ENCODE peak calls at places on chromosome 22, in four cellular contexts. One of them, this sample, is unnamed.

GRCh38 chr22:38272373-38273134 is at the start of gene TMEM184B:
- DNase-seq in IMR-90: peak
- DNase-seq in ascending aorta: peak
- DNase-seq in cardiac fibroblast: peak
- DNase-seq in this sample: peak

GRCh38 chr22:43411981-43412807 is at the start of gene MPPED1:
- DNase-seq in IMR-90: no peak
- DNase-seq in ascending aorta: no peak
- DNase-seq in cardiac fibroblast: no peak
- DNase-seq in this sample: no peak

GRCh38 chr22:50611341-50612060 is 10.9 kb downstream of the MAPK8IP2 start:
- DNase-seq in IMR-90: no peak
- DNase-seq in ascending aorta: no peak
- DNase-seq in cardiac fibroblast: no peak
- DNase-seq in this sample: no peak

GRCh38 chr22:42446151-42446550 is 13.9 kb upstream of the NFAM1 start:
- DNase-seq in IMR-90: no peak
- DNase-seq in ascending aorta: no peak
- DNase-seq in cardiac fibroblast: no peak
- DNase-seq in this sample: no peak

GRCh38 chr22:24441406-24442351 is 14.3 kb downstream of the ADORA2A start:
- DNase-seq in IMR-90: no peak
- DNase-seq in ascending aorta: no peak
- DNase-seq in cardiac fibroblast: no peak
- DNase-seq in this sample: no peak

GRCh38 chr22:44550666-44551491 is 52.8 kb upstream of the RTL6 start:
- DNase-seq in IMR-90: peak
- DNase-seq in ascending aorta: peak
- DNase-seq in cardiac fibroblast: peak
- DNase-seq in this sample: peak

GRCh38 chr22:38120359-38121110 is 10.1 kb upstream of the BAIAP2L2 start:
- DNase-seq in IMR-90: no peak
- DNase-seq in ascending aorta: no peak
- DNase-seq in cardiac fibroblast: no peak
- DNase-seq in this sample: no peak

GRCh38 chr22:47374273-47374771 is 611.9 kb downstream of the TBC1D22A start:
- DNase-seq in IMR-90: no peak
- DNase-seq in ascending aorta: peak
- DNase-seq in cardiac fibroblast: no peak
- DNase-seq in this sample: no peak

GRCh38 chr22:39773976-39774539 is 119.5 kb downstream of the ENTHD1 start:
- DNase-seq in IMR-90: peak
- DNase-seq in ascending aorta: no peak
- DNase-seq in cardiac fibroblast: no peak
- DNase-seq in this sample: no peak

GRCh38 chr22:49646876-49647275 is 180.8 kb downstream of the BRD1 start:
- DNase-seq in IMR-90: no peak
- DNase-seq in ascending aorta: no peak
- DNase-seq in cardiac fibroblast: no peak
- DNase-seq in this sample: no peak

GRCh38 chr22:23233746-23234408 is 53.6 kb downstream of the BCR start:
- DNase-seq in IMR-90: peak
- DNase-seq in ascending aorta: no peak
- DNase-seq in cardiac fibroblast: peak
- DNase-seq in this sample: peak

GRCh38 chr22:30332551-30332950 is 5.8 kb upstream of the TBC1D10A start:
- DNase-seq in IMR-90: no peak
- DNase-seq in ascending aorta: no peak
- DNase-seq in cardiac fibroblast: no peak
- DNase-seq in this sample: no peak

GRCh38 chr22:30877662-30878515 is 90.7 kb downstream of the MORC2 start:
- DNase-seq in IMR-90: no peak
- DNase-seq in ascending aorta: no peak
- DNase-seq in cardiac fibroblast: no peak
- DNase-seq in this sample: no peak

GRCh38 chr22:22044153-22044552 is 61.6 kb upstream of the TOP3B start:
- DNase-seq in IMR-90: no peak
- DNase-seq in ascending aorta: no peak
- DNase-seq in cardiac fibroblast: no peak
- DNase-seq in this sample: no peak

GRCh38 chr22:28883917-28884753 is 763 bp downstream of the ZNRF3 start:
- DNase-seq in IMR-90: peak
- DNase-seq in ascending aorta: peak
- DNase-seq in cardiac fibroblast: peak
- DNase-seq in this sample: peak

GRCh38 chr22:46180370-46181137 is 30.2 kb downstream of the PPARA start:
- DNase-seq in IMR-90: no peak
- DNase-seq in ascending aorta: peak
- DNase-seq in cardiac fibroblast: peak
- DNase-seq in this sample: no peak

GRCh38 chr22:39128508-39128907 is 24.0 kb downstream of the CBX7 start:
- DNase-seq in IMR-90: no peak
- DNase-seq in ascending aorta: no peak
- DNase-seq in cardiac fibroblast: no peak
- DNase-seq in this sample: no peak

GRCh38 chr22:38468761-38469305 is 937 bp downstream of the KDELR3 start:
- DNase-seq in IMR-90: no peak
- DNase-seq in ascending aorta: no peak
- DNase-seq in cardiac fibroblast: no peak
- DNase-seq in this sample: peak

GRCh38 chr22:41929158-41929896 is 2.7 kb upstream of the TNFRSF13C start:
- DNase-seq in IMR-90: no peak
- DNase-seq in ascending aorta: no peak
- DNase-seq in cardiac fibroblast: no peak
- DNase-seq in this sample: no peak

GRCh38 chr22:19887251-19887985 is 32.7 kb upstream of the GNB1L start:
- DNase-seq in IMR-90: no peak
- DNase-seq in ascending aorta: no peak
- DNase-seq in cardiac fibroblast: no peak
- DNase-seq in this sample: peak

GRCh38 chr22:25448435-25449051 is 115.9 kb upstream of the GRK3 start:
- DNase-seq in IMR-90: peak
- DNase-seq in ascending aorta: no peak
- DNase-seq in cardiac fibroblast: peak
- DNase-seq in this sample: no peak

GRCh38 chr22:27748355-27749168 is 53.0 kb downstream of the MN1 start:
- DNase-seq in IMR-90: peak
- DNase-seq in ascending aorta: peak
- DNase-seq in cardiac fibroblast: peak
- DNase-seq in this sample: peak

GRCh38 chr22:39184586-39185577 is 32.4 kb upstream of the CBX7 start:
- DNase-seq in IMR-90: no peak
- DNase-seq in ascending aorta: peak
- DNase-seq in cardiac fibroblast: peak
- DNase-seq in this sample: no peak

GRCh38 chr22:47233316-47234243 is 471.1 kb downstream of the TBC1D22A start:
- DNase-seq in IMR-90: no peak
- DNase-seq in ascending aorta: no peak
- DNase-seq in cardiac fibroblast: no peak
- DNase-seq in this sample: no peak

GRCh38 chr22:39242809-39243442 is 1.9 kb downstream of the PDGFB start:
- DNase-seq in IMR-90: no peak
- DNase-seq in ascending aorta: no peak
- DNase-seq in cardiac fibroblast: peak
- DNase-seq in this sample: no peak

GRCh38 chr22:23062616-23063538 is 7.4 kb upstream of the GNAZ start:
- DNase-seq in IMR-90: no peak
- DNase-seq in ascending aorta: peak
- DNase-seq in cardiac fibroblast: no peak
- DNase-seq in this sample: no peak

GRCh38 chr22:28976588-28976987 is 85.0 kb downstream of the C22orf31 start:
- DNase-seq in IMR-90: peak
- DNase-seq in ascending aorta: no peak
- DNase-seq in cardiac fibroblast: peak
- DNase-seq in this sample: no peak

GRCh38 chr22:43249789-43250188 is 62.9 kb upstream of the TTLL12 start:
- DNase-seq in IMR-90: no peak
- DNase-seq in ascending aorta: no peak
- DNase-seq in cardiac fibroblast: no peak
- DNase-seq in this sample: no peak

GRCh38 chr22:24521791-24522245 is 26.7 kb downstream of the UPB1 start:
- DNase-seq in IMR-90: peak
- DNase-seq in ascending aorta: no peak
- DNase-seq in cardiac fibroblast: peak
- DNase-seq in this sample: no peak

GRCh38 chr22:26471522-26471921 is 12.1 kb downstream of the HPS4 start:
- DNase-seq in IMR-90: peak
- DNase-seq in ascending aorta: no peak
- DNase-seq in cardiac fibroblast: peak
- DNase-seq in this sample: no peak

GRCh38 chr22:26466196-26466595 is 17.4 kb downstream of the HPS4 start:
- DNase-seq in IMR-90: no peak
- DNase-seq in ascending aorta: no peak
- DNase-seq in cardiac fibroblast: no peak
- DNase-seq in this sample: no peak

GRCh38 chr22:26474687-26475086 is 8.9 kb downstream of the HPS4 start:
- DNase-seq in IMR-90: no peak
- DNase-seq in ascending aorta: no peak
- DNase-seq in cardiac fibroblast: no peak
- DNase-seq in this sample: no peak

DNA sequence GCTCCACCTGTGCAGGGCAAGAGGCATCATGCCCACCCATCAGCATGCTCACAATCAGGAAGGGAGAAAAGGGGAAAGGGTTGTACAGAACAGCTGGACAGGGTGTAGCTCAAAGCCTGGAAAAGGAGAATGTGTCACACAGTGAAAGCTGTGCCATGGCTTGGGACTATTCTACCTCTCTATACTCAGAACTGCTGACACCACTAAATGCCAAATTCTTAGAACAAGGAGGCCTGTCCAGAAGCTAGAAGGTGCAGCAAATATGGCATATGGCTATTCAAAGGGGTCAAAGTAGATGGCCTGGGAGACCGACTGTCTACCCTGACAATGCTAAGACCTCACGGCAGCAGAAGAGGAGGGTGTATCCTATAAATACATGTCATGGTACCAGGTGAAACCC is 12.8 kb downstream of the HPS4 start:
- DNase-seq in IMR-90: no peak
- DNase-seq in ascending aorta: no peak
- DNase-seq in cardiac fibroblast: no peak
- DNase-seq in this sample: no peak
- H3K4me3 ChIP-seq in IMR-90: no peak
- H3K4me3 ChIP-seq in ascending aorta: no peak
- H3K4me3 ChIP-seq in cardiac fibroblast: no peak
- H3K4me3 ChIP-seq in this sample: no peak

DNA sequence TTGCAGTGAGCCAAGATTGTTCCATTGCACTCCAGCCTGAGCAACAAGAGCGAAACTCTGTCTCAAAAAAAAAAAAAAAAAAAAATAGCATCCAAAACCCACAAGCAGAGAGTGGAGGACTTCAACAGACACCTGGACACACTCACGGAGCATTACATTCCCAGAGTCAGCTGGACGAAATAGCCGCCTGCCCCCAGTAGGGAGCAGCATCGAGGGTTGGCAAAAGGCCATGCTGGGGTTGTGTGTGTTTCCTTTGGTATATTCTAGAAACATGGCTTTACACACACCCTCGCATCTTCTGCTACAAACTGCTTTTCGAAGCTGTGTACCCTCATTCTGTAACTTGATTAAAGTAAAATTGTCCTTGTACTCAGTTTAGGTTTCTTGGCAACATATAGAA is 5.3 kb downstream of the ADA2 start:
- DNase-seq in IMR-90: peak
- DNase-seq in ascending aorta: no peak
- DNase-seq in cardiac fibroblast: peak
- DNase-seq in this sample: peak
- TF ChIP-seq CTCF in IMR-90: no peak
- TF ChIP-seq CTCF in ascending aorta: no peak
- TF ChIP-seq CTCF in cardiac fibroblast: peak
- TF ChIP-seq CTCF in this sample: peak

DNA sequence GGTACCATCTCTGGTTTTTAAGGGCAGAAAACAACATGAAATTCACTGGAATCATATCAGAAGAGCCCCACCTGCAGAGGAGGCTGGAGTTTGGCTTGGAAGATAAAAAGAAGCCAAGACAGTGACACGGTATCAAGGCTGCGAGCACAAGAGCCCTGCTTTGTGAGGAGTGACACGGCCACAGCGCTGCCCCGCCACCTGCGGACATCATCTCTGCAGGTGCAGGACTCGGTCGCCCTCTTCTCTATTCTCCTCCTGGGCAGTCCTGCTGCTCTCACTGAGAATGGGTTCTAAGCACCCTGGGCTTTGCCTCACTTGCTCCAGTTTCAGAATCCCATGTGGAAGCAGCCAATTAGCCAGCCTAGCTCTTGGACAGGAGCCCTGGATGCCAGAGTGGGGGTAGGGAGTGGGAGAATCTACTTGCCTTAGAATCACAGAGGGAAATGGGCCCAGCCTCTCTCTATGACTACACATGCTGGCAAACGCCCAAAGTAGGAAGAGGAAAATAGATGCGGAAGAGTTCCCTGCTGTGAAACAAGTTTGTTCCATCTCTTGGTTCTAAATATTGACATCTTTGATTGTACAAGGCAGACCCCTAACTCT is 17.1 kb downstream of the APOL4 start:
- DNase-seq in IMR-90: no peak
- DNase-seq in ascending aorta: peak
- DNase-seq in cardiac fibroblast: peak
- DNase-seq in this sample: no peak
- H3K4me3 ChIP-seq in IMR-90: no peak
- H3K4me3 ChIP-seq in ascending aorta: no peak
- H3K4me3 ChIP-seq in cardiac fibroblast: no peak
- H3K4me3 ChIP-seq in this sample: no peak

GRCh38 chr22:21020802-21021429 is 6.0 kb downstream of the P2RX6 start:
- DNase-seq in IMR-90: no peak
- DNase-seq in ascending aorta: no peak
- DNase-seq in cardiac fibroblast: peak
- DNase-seq in this sample: no peak
- TF ChIP-seq CTCF in IMR-90: peak
- TF ChIP-seq CTCF in ascending aorta: no peak
- TF ChIP-seq CTCF in cardiac fibroblast: peak
- TF ChIP-seq CTCF in this sample: no peak

This sample was measured in heart left ventricle.